ENCODE peak calls at places on chromosomes 6 and 20, in eight cellular contexts. X, K, B, O, Y, V, E and Z are unnamed samples.
A peak's percentile ranks its signal among the peaks of the same experiment; 100 is the strongest.

GRCh38 chr6:146289816-146290588 is 253.6 kb upstream of the RAB32 start:
- DNase-seq in X (no peak), K (no peak), B (no peak), O (peak; percentile 11), Y (peak; percentile 50), V (no peak), E (no peak), Z (no peak)

GRCh38 chr6:166934174-166934573 is 22.2 kb downstream of the RNASET2 start:
- DNase-seq in X (no peak), K (no peak), B (no peak), O (no peak), Y (no peak), V (no peak), E (no peak), Z (no peak)

GRCh38 chr6:109783245-109783990 is 92.3 kb downstream of the FIG4 start:
- DNase-seq in X (no peak), K (no peak), B (no peak), O (no peak), Y (no peak), V (no peak), E (peak; percentile 6), Z (no peak)

GRCh38 chr6:82818727-82819126 is 246.9 kb downstream of the UBE3D start:
- DNase-seq in X (no peak), K (no peak), B (no peak), O (peak; percentile 46), Y (peak; percentile 59), V (no peak), E (no peak), Z (no peak)

GRCh38 chr6:158040051-158040803 is 58.6 kb downstream of the SYNJ2 start:
- DNase-seq in X (no peak), K (peak; percentile 36), B (no peak), O (peak; percentile 97), Y (peak; percentile 91), V (peak; percentile 57), E (no peak), Z (no peak)

GRCh38 chr6:14711704-14712397 is 534.0 kb upstream of the JARID2 start:
- DNase-seq in X (no peak), K (no peak), B (no peak), O (no peak), Y (no peak), V (no peak), E (no peak), Z (no peak)

GRCh38 chr6:132713355-132714134 is at the start of gene VNN1:
- DNase-seq in X (no peak), K (no peak), B (peak; percentile 19), O (no peak), Y (no peak), V (no peak), E (no peak), Z (no peak)

GRCh38 chr6:137975058-137975940 is 108.2 kb downstream of the TNFAIP3 start:
- DNase-seq in X (no peak), K (no peak), B (no peak), O (no peak), Y (no peak), V (no peak), E (no peak), Z (no peak)

GRCh38 chr20:11993886-11994466 is 76.3 kb downstream of the BTBD3 start:
- DNase-seq in X (peak; percentile 40), K (no peak), B (no peak), O (no peak), Y (no peak), V (no peak), E (no peak), Z (no peak)

GRCh38 chr6:7129784-7130569 is 22.2 kb downstream of the RREB1 start:
- DNase-seq in X (no peak), K (no peak), B (no peak), O (no peak), Y (no peak), V (no peak), E (no peak), Z (no peak)

GRCh38 chr20:31617432-31618104 is 12.5 kb downstream of the ID1 start:
- DNase-seq in X (no peak), K (no peak), B (no peak), O (no peak), Y (no peak), V (no peak), E (no peak), Z (no peak)

GRCh38 chr6:149316108-149316727 is 1.3 kb upstream of the TAB2 start:
- DNase-seq in X (no peak), K (no peak), B (no peak), O (no peak), Y (no peak), V (no peak), E (no peak), Z (no peak)

GRCh38 chr20:48694466-48694865 is 133.3 kb downstream of the PREX1 start:
- DNase-seq in X (no peak), K (no peak), B (no peak), O (no peak), Y (no peak), V (no peak), E (no peak), Z (no peak)

GRCh38 chr6:18226451-18226850 is 37.9 kb downstream of the DEK start:
- DNase-seq in X (no peak), K (no peak), B (no peak), O (peak; percentile 27), Y (peak; percentile 26), V (no peak), E (no peak), Z (no peak)

GRCh38 chr6:92879526-92879925 is 539.8 kb downstream of the EPHA7 start:
- DNase-seq in X (no peak), K (no peak), B (no peak), O (no peak), Y (no peak), V (no peak), E (no peak), Z (no peak)

GRCh38 chr6:3359091-3359752 is 97.6 kb downstream of the SLC22A23 start:
- DNase-seq in X (no peak), K (no peak), B (no peak), O (no peak), Y (peak; percentile 38), V (no peak), E (no peak), Z (no peak)

GRCh38 chr6:36622901-36623546 is 28.9 kb downstream of the SRSF3 start:
- DNase-seq in X (no peak), K (no peak), B (peak; percentile 20), O (no peak), Y (peak; percentile 49), V (no peak), E (no peak), Z (no peak)

GRCh38 chr6:36624461-36625160 is 30.4 kb downstream of the SRSF3 start:
- DNase-seq in X (no peak), K (no peak), B (peak; percentile 18), O (no peak), Y (no peak), V (no peak), E (no peak), Z (no peak)

GRCh38 chr6:36618366-36619355 is 24.5 kb downstream of the SRSF3 start:
- DNase-seq in X (no peak), K (no peak), B (no peak), O (no peak), Y (no peak), V (no peak), E (no peak), Z (no peak)

GRCh38 chr6:36623547-36624459 is 29.6 kb downstream of the SRSF3 start:
- DNase-seq in X (peak; percentile 86), K (peak; percentile 92), B (peak; percentile 98), O (peak; percentile 56), Y (peak; percentile 82), V (peak; percentile 79), E (peak; percentile 87), Z (peak; percentile 78)

GRCh38 chr6:36621371-36621855 is 27.3 kb downstream of the SRSF3 start:
- DNase-seq in X (no peak), K (no peak), B (no peak), O (no peak), Y (no peak), V (no peak), E (no peak), Z (no peak)
- TF ChIP-seq CTCF in X (no peak), K (no peak), B (no peak), O (no peak), Y (no peak), V (no peak), E (no peak), Z (no peak)

GRCh38 chr6:169799474-169799926 is 48.1 kb downstream of the ERMARD start:
- DNase-seq in X (no peak), K (no peak), B (peak; percentile 15), O (no peak), Y (no peak), V (no peak), E (no peak), Z (no peak)
- TF ChIP-seq CTCF in X (no peak), K (no peak), B (no peak), O (no peak), Y (no peak), V (no peak), E (no peak), Z (no peak)

GRCh38 chr6:130452336-130452735 is 86.5 kb downstream of the TMEM200A start:
- DNase-seq in X (no peak), K (no peak), B (no peak), O (no peak), Y (no peak), V (no peak), E (no peak), Z (no peak)

GRCh38 chr6:130459316-130459715 is 93.5 kb downstream of the TMEM200A start:
- DNase-seq in X (no peak), K (no peak), B (no peak), O (no peak), Y (no peak), V (no peak), E (no peak), Z (no peak)

GRCh38 chr6:130460934-130461333 is 95.1 kb downstream of the TMEM200A start:
- DNase-seq in X (no peak), K (no peak), B (no peak), O (no peak), Y (no peak), V (no peak), E (no peak), Z (no peak)

GRCh38 chr6:130453230-130453629 is 87.4 kb downstream of the TMEM200A start:
- DNase-seq in X (no peak), K (no peak), B (no peak), O (no peak), Y (peak; percentile 54), V (no peak), E (no peak), Z (no peak)

GRCh38 chr6:130457605-130458004 is 91.8 kb downstream of the TMEM200A start:
- DNase-seq in X (no peak), K (no peak), B (no peak), O (no peak), Y (no peak), V (no peak), E (no peak), Z (no peak)
- TF ChIP-seq CTCF in X (no peak), K (no peak), B (no peak), O (peak; percentile 33), Y (no peak), V (no peak), E (no peak), Z (no peak)

DNA sequence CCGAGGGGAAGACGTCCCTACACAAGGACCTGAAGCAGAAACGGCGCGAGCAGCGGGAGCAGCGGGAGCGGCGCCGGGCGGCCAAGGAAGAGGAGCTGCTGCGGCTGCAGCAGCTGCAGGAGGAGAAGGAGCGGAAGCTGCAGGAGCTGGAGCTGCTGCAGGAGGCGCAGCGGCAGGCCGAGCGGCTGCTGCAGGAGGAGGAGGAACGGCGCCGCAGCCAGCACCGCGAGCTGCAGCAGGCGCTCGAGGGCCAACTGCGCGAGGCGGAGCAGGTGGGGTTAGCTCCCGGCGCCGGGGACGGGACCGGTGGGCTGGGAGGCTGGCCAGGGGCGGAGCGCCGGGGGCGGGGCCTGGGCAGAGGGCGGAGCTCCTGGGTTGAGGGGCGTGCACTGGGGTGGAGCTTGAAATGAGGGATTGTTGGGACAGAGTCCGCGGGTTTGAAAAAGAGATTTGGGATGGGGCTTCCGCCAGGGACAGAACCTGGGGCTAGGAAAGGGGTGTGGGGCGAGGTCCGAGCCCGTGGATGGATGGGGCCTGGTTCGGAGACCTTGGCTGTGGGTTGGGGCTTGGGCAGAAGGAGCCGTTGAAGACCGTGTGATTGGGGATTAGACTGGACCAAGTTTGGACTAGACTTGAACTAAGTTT is 20.7 kb downstream of the DEF6 start:
- DNase-seq in X (peak; percentile 95), K (peak; percentile 98), B (peak; percentile 94), O (peak; percentile 27), Y (no peak), V (peak; percentile 89), E (peak; percentile 97), Z (peak; percentile 93)
- TF ChIP-seq CTCF in X (no peak), K (peak; percentile 9), B (no peak), O (no peak), Y (no peak), V (no peak), E (no peak), Z (no peak)